ENCODE peak calls at places on chromosome X, in seven cellular contexts. S is NCI-H146; H is CD8-positive, alpha-beta memory T cell; G is AG08396; F is left ventricle myocardium inferior; P is NCI-H2029; A is fibroblast of pulmonary artery. E is an unnamed sample.
A peak's percentile ranks its signal among the peaks of the same experiment; 100 is the strongest.

GRCh38 chrX:53583571-53583970 is 102.9 kb downstream of the HUWE1 start:
- DNase-seq in S (no peak), A (no peak), P (no peak), H (no peak), F (no peak), G (no peak), E (no peak)

GRCh38 chrX:105706041-105706440 is 116.3 kb upstream of the NRK start:
- DNase-seq in S (no peak), A (peak; percentile 56), P (no peak), F (no peak), H (no peak), G (no peak), E (no peak)

GRCh38 chrX:64151911-64152310 is 53.6 kb downstream of the AMER1 start:
- DNase-seq in P (no peak), A (no peak), H (no peak), G (no peak), F (no peak), S (no peak), E (no peak)

GRCh38 chrX:68826113-68826980 is 2.5 kb upstream of the EFNB1 start:
- DNase-seq in S (no peak), G (no peak), F (no peak), A (no peak), P (no peak), H (no peak), E (peak; percentile 33)

GRCh38 chrX:153477458-153477857 is 7.1 kb upstream of the HAUS7 start:
- DNase-seq in H (no peak), P (no peak), S (no peak), A (no peak), G (no peak), F (no peak), E (no peak)

GRCh38 chrX:104430720-104431119 is 135.3 kb upstream of the IL1RAPL2 start:
- DNase-seq in G (no peak), F (no peak), S (no peak), A (no peak), P (no peak), H (no peak), E (no peak)

GRCh38 chrX:119512145-119512800 is 44.0 kb downstream of the SLC25A5 start:
- DNase-seq in H (no peak), A (peak; percentile 80), P (peak; percentile 67), G (peak; percentile 76), F (peak; percentile 29), S (peak; percentile 82), E (peak; percentile 80)

GRCh38 chrX:50725310-50725709 is 88.7 kb downstream of the SHROOM4 start:
- DNase-seq in F (no peak), S (no peak), G (no peak), H (no peak), A (no peak), P (no peak), E (no peak)

GRCh38 chrX:69285401-69285871 is 120.2 kb upstream of the PJA1 start:
- DNase-seq in F (peak; percentile 51), H (no peak), S (no peak), G (no peak), P (no peak), A (peak; percentile 11), E (no peak)

GRCh38 chrX:134599173-134599914 is 58.9 kb downstream of the PLAC1 start:
- DNase-seq in A (peak; percentile 88), F (no peak), S (no peak), P (no peak), G (no peak), H (no peak), E (no peak)

GRCh38 chrX:95076449-95076848 is 1402.4 kb downstream of the FAM133A start:
- DNase-seq in H (no peak), G (no peak), F (no peak), P (no peak), S (peak; percentile 14), A (peak; percentile 33), E (peak; percentile 44)

GRCh38 chrX:54865208-54865607 is 55.4 kb upstream of the TRO start:
- DNase-seq in G (no peak), S (no peak), A (no peak), H (no peak), F (no peak), P (no peak), E (no peak)

GRCh38 chrX:132034648-132035047 is 11.5 kb downstream of the STK26 start:
- DNase-seq in S (no peak), P (no peak), G (no peak), F (no peak), H (no peak), A (no peak), E (no peak)

GRCh38 chrX:45515262-45516215 is 314.9 kb upstream of the DIPK2B start:
- DNase-seq in P (no peak), H (peak; percentile 4), F (no peak), G (peak; percentile 70), S (peak; percentile 40), A (peak; percentile 92), E (peak; percentile 62)

E was measured in NCI-H69.